ENCODE peak calls at places on chromosomes 5 and 9, in six cellular contexts. U, L, M, D, N and W are unnamed samples.

GRCh38 chr5:168951764-168952163 is 349.2 kb downstream of the SLIT3 start:
- DNase-seq in U (no peak), L (no peak), M (no peak), D (no peak), N (no peak), W (no peak)

GRCh38 chr9:73020877-73021276 is 68.0 kb upstream of the ALDH1A1 start:
- DNase-seq in U (no peak), L (no peak), M (no peak), D (no peak), N (no peak), W (no peak)

GRCh38 chr9:14025741-14026140 is 288.2 kb downstream of the NFIB start:
- DNase-seq in U (no peak), L (no peak), M (no peak), D (no peak), N (no peak), W (no peak)

GRCh38 chr9:87567566-87567965 is 69.9 kb downstream of the DAPK1 start:
- DNase-seq in U (no peak), L (no peak), M (no peak), D (no peak), N (no peak), W (no peak)

GRCh38 chr5:77863181-77863580 is 87.0 kb upstream of the TBCA start:
- DNase-seq in U (no peak), L (no peak), M (no peak), D (no peak), N (no peak), W (no peak)

GRCh38 chr5:134143431-134143830 is 28.9 kb downstream of the TCF7 start:
- DNase-seq in U (no peak), L (no peak), M (no peak), D (no peak), N (no peak), W (no peak)

GRCh38 chr9:100589582-100589981 is 11.7 kb downstream of the CAVIN4 start:
- DNase-seq in U (peak; percentile 55), L (no peak), M (no peak), D (no peak), N (no peak), W (no peak)

GRCh38 chr5:543755-544674 is 19.8 kb upstream of the SLC9A3 start:
- DNase-seq in U (no peak), L (peak; percentile 28), M (no peak), D (peak; percentile 83), N (no peak), W (no peak)

GRCh38 chr5:56463944-56464571 is 230.9 kb upstream of the ANKRD55 start:
- DNase-seq in U (no peak), L (no peak), M (no peak), D (no peak), N (no peak), W (no peak)

GRCh38 chr5:122501087-122501435 is 189.0 kb downstream of the SNCAIP start:
- DNase-seq in U (peak; percentile 74), L (no peak), M (peak; percentile 24), D (no peak), N (no peak), W (no peak)

GRCh38 chr5:172133359-172134029 is 54.5 kb downstream of the STK10 start:
- DNase-seq in U (peak; percentile 69), L (no peak), M (no peak), D (peak; percentile 81), N (no peak), W (no peak)

GRCh38 chr9:129111762-129112151 is 542 bp downstream of the PTPA start:
- DNase-seq in U (peak; percentile 71), L (peak; percentile 43), M (peak; percentile 43), D (no peak), N (no peak), W (peak; percentile 52)

GRCh38 chr5:84306617-84307016 is 78.1 kb downstream of the EDIL3 start:
- DNase-seq in U (no peak), L (no peak), M (no peak), D (no peak), N (no peak), W (no peak)

GRCh38 chr5:123752576-123752975 is 240.6 kb downstream of the CSNK1G3 start:
- DNase-seq in U (peak; percentile 79), L (peak; percentile 11), M (no peak), D (no peak), N (no peak), W (no peak)

GRCh38 chr5:132261881-132262845 is 4.7 kb downstream of the PDLIM4 start:
- DNase-seq in U (no peak), L (no peak), M (no peak), D (no peak), N (no peak), W (no peak)

GRCh38 chr9:130174025-130174424 is 1.8 kb downstream of the NCS1 start:
- DNase-seq in U (no peak), L (no peak), M (no peak), D (no peak), N (no peak), W (no peak)

GRCh38 chr5:154042751-154043150 is 4.0 kb downstream of the MFAP3 start:
- DNase-seq in U (no peak), L (no peak), M (no peak), D (no peak), N (no peak), W (no peak)

GRCh38 chr5:80153586-80154126 is 102.2 kb downstream of the SERINC5 start:
- DNase-seq in U (no peak), L (no peak), M (no peak), D (no peak), N (no peak), W (peak; percentile 37)

GRCh38 chr9:6819112-6819511 is 61.3 kb downstream of the KDM4C start:
- DNase-seq in U (no peak), L (no peak), M (no peak), D (no peak), N (no peak), W (no peak)

GRCh38 chr5:181181650-181182565 is 23.1 kb downstream of the TRIM7 start:
- DNase-seq in U (peak; percentile 81), L (peak; percentile 69), M (no peak), D (peak; percentile 79), N (no peak), W (no peak)

GRCh38 chr9:132838291-132838690 is 39.8 kb downstream of the AK8 start:
- DNase-seq in U (no peak), L (no peak), M (no peak), D (no peak), N (no peak), W (no peak)

GRCh38 chr5:68304421-68305052 is 89.0 kb downstream of the PIK3R1 start:
- DNase-seq in U (no peak), L (no peak), M (no peak), D (no peak), N (no peak), W (no peak)

GRCh38 chr5:141713616-141714309 is 31.7 kb upstream of the ARAP3 start:
- DNase-seq in U (peak; percentile 4), L (no peak), M (no peak), D (no peak), N (no peak), W (no peak)

GRCh38 chr5:79259810-79260209 is 23.9 kb downstream of the JMY start:
- DNase-seq in U (no peak), L (no peak), M (no peak), D (no peak), N (no peak), W (no peak)

GRCh38 chr5:167716376-167716775 is 575.1 kb upstream of the WWC1 start:
- DNase-seq in U (peak; percentile 44), L (no peak), M (no peak), D (no peak), N (no peak), W (no peak)

GRCh38 chr5:32511778-32512374 is 67.3 kb upstream of the ZFR start:
- DNase-seq in U (no peak), L (no peak), M (no peak), D (no peak), N (no peak), W (no peak)

GRCh38 chr5:149015126-149015525 is 47.7 kb downstream of the SH3TC2 start:
- DNase-seq in U (no peak), L (no peak), M (no peak), D (no peak), N (no peak), W (no peak)

GRCh38 chr9:17802249-17802857 is 223.5 kb downstream of the SH3GL2 start:
- DNase-seq in U (peak; percentile 73), L (no peak), M (no peak), D (no peak), N (no peak), W (no peak)

GRCh38 chr5:178531786-178532185 is 58.4 kb downstream of the COL23A1 start:
- DNase-seq in U (no peak), L (no peak), M (no peak), D (no peak), N (no peak), W (no peak)

GRCh38 chr5:147578228-147579024 is 68.6 kb upstream of the DPYSL3 start:
- DNase-seq in U (peak; percentile 89), L (no peak), M (peak; percentile 19), D (no peak), N (no peak), W (no peak)

GRCh38 chr9:112301420-112301819 is 32.0 kb downstream of the PTBP3 start:
- DNase-seq in U (no peak), L (no peak), M (no peak), D (no peak), N (no peak), W (no peak)

GRCh38 chr5:855771-856530 is 5.2 kb upstream of the ZDHHC11 start:
- DNase-seq in U (no peak), L (no peak), M (no peak), D (peak; percentile 22), N (no peak), W (no peak)

GRCh38 chr5:179258922-179259730 is 86.1 kb downstream of the ADAMTS2 start:
- DNase-seq in U (no peak), L (no peak), M (peak; percentile 30), D (no peak), N (no peak), W (no peak)

GRCh38 chr5:2298746-2299145 is 416.0 kb upstream of the IRX4 start:
- DNase-seq in U (no peak), L (no peak), M (no peak), D (no peak), N (no peak), W (no peak)
- H3K9me3 ChIP-seq in U (no peaks in the 10 kb centered on the region), L (no peaks in the 10 kb centered on the region), M (no peaks in the 10 kb centered on the region), D (no peaks in the 10 kb centered on the region), N (no peaks in the 10 kb centered on the region), W (no peaks in the 10 kb centered on the region)

GRCh38 chr9:99042620-99043019 is 62.3 kb upstream of the TGFBR1 start:
- DNase-seq in U (no peak), L (no peak), M (no peak), D (no peak), N (no peak), W (no peak)
- H3K27me3 ChIP-seq in U (no peaks in the 10 kb centered on the region), L (no peaks in the 10 kb centered on the region), M (no peaks in the 10 kb centered on the region), D (no peaks in the 10 kb centered on the region), N (no peaks in the 10 kb centered on the region), W (no peaks in the 10 kb centered on the region)

DNA sequence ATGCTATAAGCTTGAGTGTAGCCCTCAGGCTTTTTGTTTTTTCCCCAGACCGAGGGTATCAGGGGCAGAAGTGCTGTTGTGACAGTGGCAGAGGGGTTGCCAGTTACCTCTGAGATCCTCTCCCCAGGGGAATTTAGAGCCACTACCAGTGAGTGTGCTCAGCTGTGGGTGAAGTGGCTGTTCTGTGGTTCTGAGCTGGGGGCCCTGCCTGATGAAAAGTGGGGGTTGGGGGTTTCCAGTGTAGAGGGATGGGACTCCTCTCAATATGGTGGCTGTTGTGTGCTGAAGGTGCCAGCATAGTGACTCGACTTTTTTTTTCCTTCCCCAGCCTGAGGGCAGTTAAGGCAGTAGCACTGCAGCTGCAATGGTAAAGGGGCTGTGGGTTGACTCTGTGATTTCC is 506.7 kb downstream of the TMEM232 start:
- DNase-seq in U (no peak), L (no peak), M (no peak), D (no peak), N (no peak), W (no peak)
- H3K9me3 ChIP-seq in U (peaks cover 60% of the 10 kb centered on the region), L (no peaks in the 10 kb centered on the region), M (peaks cover 7% of the 10 kb centered on the region), D (peaks cover 33% of the 10 kb centered on the region), N (peaks cover 36% of the 10 kb centered on the region), W (no peaks in the 10 kb centered on the region)

GRCh38 chr9:36867672-36868471 is 166.2 kb downstream of the PAX5 start:
- DNase-seq in U (no peak), L (no peak), M (no peak), D (no peak), N (no peak), W (no peak)
- H3K27me3 ChIP-seq in U (peaks cover 78% of the 10 kb centered on the region), L (peaks cover 41% of the 10 kb centered on the region), M (no peaks in the 10 kb centered on the region), D (peaks cover 4% of the 10 kb centered on the region), N (no peaks in the 10 kb centered on the region), W (no peaks in the 10 kb centered on the region)